ENCODE peak calls at places on chromosomes 6 and 20, in four cellular contexts. One of them, this sample, is unnamed.

GRCh38 chr6:169810066-169810989 is 58.9 kb downstream of the ERMARD start:
- DNase-seq in HepG2: peak; percentile 41
- DNase-seq in GM12878: no peak
- DNase-seq in K562: no peak
- DNase-seq in this sample: peak; percentile 76

GRCh38 chr6:96089173-96089572 is 73.4 kb downstream of the FUT9 start:
- DNase-seq in HepG2: peak; percentile 20
- DNase-seq in GM12878: no peak
- DNase-seq in K562: no peak
- DNase-seq in this sample: no peak

GRCh38 chr6:49205526-49205925 is 257.5 kb downstream of the MMUT start:
- DNase-seq in HepG2: no peak
- DNase-seq in GM12878: no peak
- DNase-seq in K562: no peak
- DNase-seq in this sample: no peak

GRCh38 chr6:3194535-3195376 is 32.7 kb downstream of the TUBB2B start:
- DNase-seq in HepG2: no peak
- DNase-seq in GM12878: no peak
- DNase-seq in K562: no peak
- DNase-seq in this sample: no peak

GRCh38 chr6:41066867-41067304 is 5.3 kb downstream of the OARD1 start:
- DNase-seq in HepG2: peak; percentile 88
- DNase-seq in GM12878: peak; percentile 26
- DNase-seq in K562: peak; percentile 56
- DNase-seq in this sample: peak; percentile 70

GRCh38 chr20:48818481-48818987 is 9.3 kb downstream of the PREX1 start:
- DNase-seq in HepG2: no peak
- DNase-seq in GM12878: peak; percentile 59
- DNase-seq in K562: no peak
- DNase-seq in this sample: no peak

GRCh38 chr20:651713-652610 is 1.0 kb downstream of the SRXN1 start:
- DNase-seq in HepG2: no peak
- DNase-seq in GM12878: no peak
- DNase-seq in K562: peak; percentile 28
- DNase-seq in this sample: no peak

GRCh38 chr20:50403565-50404418 is 106.4 kb upstream of the PTPN1 start:
- DNase-seq in HepG2: no peak
- DNase-seq in GM12878: no peak
- DNase-seq in K562: no peak
- DNase-seq in this sample: no peak

GRCh38 chr6:912871-913663 is 220.1 kb upstream of the EXOC2 start:
- DNase-seq in HepG2: peak; percentile 56
- DNase-seq in GM12878: no peak
- DNase-seq in K562: peak; percentile 33
- DNase-seq in this sample: no peak

GRCh38 chr6:27280540-27281000 is 31.5 kb downstream of the POM121L2 start:
- DNase-seq in HepG2: peak; percentile 10
- DNase-seq in GM12878: no peak
- DNase-seq in K562: peak; percentile 60
- DNase-seq in this sample: no peak

GRCh38 chr6:142696123-142696522 is 248.9 kb downstream of the HIVEP2 start:
- DNase-seq in HepG2: no peak
- DNase-seq in GM12878: no peak
- DNase-seq in K562: no peak
- DNase-seq in this sample: no peak

GRCh38 chr6:142692942-142693341 is 252.0 kb downstream of the HIVEP2 start:
- DNase-seq in HepG2: peak; percentile 62
- DNase-seq in GM12878: no peak
- DNase-seq in K562: peak; percentile 69
- DNase-seq in this sample: peak; percentile 25

GRCh38 chr6:142695016-142695415 is 250.0 kb downstream of the HIVEP2 start:
- DNase-seq in HepG2: no peak
- DNase-seq in GM12878: no peak
- DNase-seq in K562: no peak
- DNase-seq in this sample: no peak

GRCh38 chr6:142694054-142694453 is 250.9 kb downstream of the HIVEP2 start:
- DNase-seq in HepG2: no peak
- DNase-seq in GM12878: no peak
- DNase-seq in K562: no peak
- DNase-seq in this sample: no peak

DNA sequence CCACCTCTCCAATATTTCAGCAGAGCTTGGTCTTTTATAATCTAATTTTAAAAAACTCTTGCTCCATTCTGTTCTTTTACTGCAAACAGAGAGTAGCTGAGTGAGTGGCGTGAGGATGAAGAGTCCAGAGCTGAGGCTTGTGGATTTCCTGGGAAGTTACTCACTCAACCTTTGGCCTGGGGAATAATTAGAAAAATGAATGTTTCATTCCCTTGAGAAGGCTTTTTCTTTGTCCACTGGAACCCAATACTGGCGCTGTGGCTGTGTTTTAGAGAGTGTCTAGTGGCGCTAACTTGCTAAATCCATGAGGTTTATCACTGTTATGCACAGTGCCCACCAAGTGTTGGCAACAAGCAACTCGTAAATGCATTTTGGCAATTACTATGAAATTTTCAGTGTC is 251.5 kb downstream of the HIVEP2 start:
- DNase-seq in HepG2: no peak
- DNase-seq in GM12878: no peak
- DNase-seq in K562: no peak
- DNase-seq in this sample: no peak
- TF ChIP-seq ATF2 in HepG2: no peak
- TF ChIP-seq ATF2 in GM12878: no peak
- TF ChIP-seq ATF2 in K562: no peak
- TF ChIP-seq ATF2 in this sample: no peak

DNA sequence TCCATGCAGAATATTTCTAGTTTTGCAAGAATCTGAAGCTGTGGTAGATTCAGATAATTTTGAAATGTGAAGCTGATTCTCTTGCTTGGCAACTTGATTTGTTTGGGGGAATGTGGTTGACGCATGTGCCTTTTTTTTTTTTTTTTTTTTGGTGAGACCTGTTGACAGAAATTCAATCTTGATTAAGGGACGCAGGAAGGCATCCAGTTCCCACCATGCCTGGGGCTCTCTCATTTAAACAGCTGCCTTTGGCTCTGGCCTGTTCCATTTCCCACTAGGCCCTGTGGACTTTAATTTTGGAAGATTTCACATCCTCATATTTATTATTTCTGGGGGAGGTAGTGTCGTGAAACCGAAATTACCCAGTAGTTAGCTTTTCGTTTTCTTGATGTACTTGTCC is 8.6 kb downstream of the TPX2 start:
- DNase-seq in HepG2: no peak
- DNase-seq in GM12878: no peak
- DNase-seq in K562: no peak
- DNase-seq in this sample: no peak
- H3K9ac ChIP-seq in HepG2: no peak overlapping the region
- H3K9ac ChIP-seq in GM12878: no peak overlapping the region
- H3K9ac ChIP-seq in K562: no peak overlapping the region
- H3K9ac ChIP-seq in this sample: no peak overlapping the region

GRCh38 chr6:57221936-57222683 is at the start of gene RAB23:
- DNase-seq in HepG2: peak; percentile 75
- DNase-seq in GM12878: peak; percentile 58
- DNase-seq in K562: peak; percentile 96
- DNase-seq in this sample: peak; percentile 96

GRCh38 chr6:57220083-57220703 is 1.9 kb downstream of the RAB23 start:
- DNase-seq in HepG2: no peak
- DNase-seq in GM12878: no peak
- DNase-seq in K562: no peak
- DNase-seq in this sample: no peak

GRCh38 chr6:57222684-57223077 is 574 bp upstream of the RAB23 start:
- DNase-seq in HepG2: no peak
- DNase-seq in GM12878: no peak
- DNase-seq in K562: no peak
- DNase-seq in this sample: no peak

GRCh38 chr6:57224769-57225515 is 2.8 kb upstream of the RAB23 start:
- DNase-seq in HepG2: no peak
- DNase-seq in GM12878: no peak
- DNase-seq in K562: no peak
- DNase-seq in this sample: no peak

GRCh38 chr6:57221191-57221935 is 744 bp downstream of the RAB23 start:
- DNase-seq in HepG2: peak; percentile 62
- DNase-seq in GM12878: no peak
- DNase-seq in K562: peak; percentile 71
- DNase-seq in this sample: peak; percentile 69
- TF ChIP-seq ATF2 in HepG2: no peak
- TF ChIP-seq ATF2 in GM12878: no peak
- TF ChIP-seq ATF2 in K562: no peak
- TF ChIP-seq ATF2 in this sample: no peak

GRCh38 chr6:36873115-36873514 is 1.5 kb downstream of the PPIL1 start:
- DNase-seq in HepG2: no peak
- DNase-seq in GM12878: no peak
- DNase-seq in K562: no peak
- DNase-seq in this sample: no peak
- H3K9ac ChIP-seq in HepG2: peak overlapping the region; percentile 90
- H3K9ac ChIP-seq in GM12878: peak overlapping the region; percentile 80
- H3K9ac ChIP-seq in K562: peak overlapping the region; percentile 100
- H3K9ac ChIP-seq in this sample: no peak overlapping the region

GRCh38 chr20:38603286-38603685 is 1.7 kb downstream of the ARHGAP40 start:
- DNase-seq in HepG2: no peak
- DNase-seq in GM12878: no peak
- DNase-seq in K562: no peak
- DNase-seq in this sample: no peak

GRCh38 chr20:38602185-38602581 is 574 bp downstream of the ARHGAP40 start:
- DNase-seq in HepG2: no peak
- DNase-seq in GM12878: no peak
- DNase-seq in K562: no peak
- DNase-seq in this sample: no peak

GRCh38 chr20:38601216-38602184 is at the start of gene ARHGAP40:
- DNase-seq in HepG2: peak; percentile 54
- DNase-seq in GM12878: no peak
- DNase-seq in K562: peak; percentile 73
- DNase-seq in this sample: no peak

GRCh38 chr20:38600057-38600456 is 1.6 kb upstream of the ARHGAP40 start:
- DNase-seq in HepG2: no peak
- DNase-seq in GM12878: no peak
- DNase-seq in K562: no peak
- DNase-seq in this sample: no peak

DNA sequence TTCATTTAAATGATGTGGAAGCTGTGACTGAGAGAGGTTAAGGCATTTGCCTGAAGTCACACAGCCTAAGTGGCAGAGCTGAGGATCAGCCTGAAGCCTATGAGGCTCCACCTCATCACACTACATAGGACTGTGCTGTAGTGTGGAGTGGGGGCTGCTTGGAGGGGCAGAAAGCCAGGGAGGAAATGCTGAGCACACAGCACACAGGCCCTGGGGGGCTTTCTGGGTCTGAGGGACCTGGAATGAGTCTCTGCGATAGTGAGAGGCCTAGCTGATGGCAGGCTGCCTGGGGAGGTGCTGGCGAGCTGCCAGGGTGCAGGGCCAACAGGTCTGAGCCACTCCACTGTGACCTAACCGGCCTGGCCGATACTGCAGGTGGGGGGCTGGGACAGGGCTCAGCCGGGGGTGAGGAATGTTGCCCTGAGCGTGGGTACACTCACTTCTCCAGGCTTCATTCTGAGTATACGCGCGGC is 2.2 kb upstream of the ARHGAP40 start:
- DNase-seq in HepG2: peak; percentile 57
- DNase-seq in GM12878: no peak
- DNase-seq in K562: peak; percentile 43
- DNase-seq in this sample: no peak
- TF ChIP-seq ATF2 in HepG2: no peak
- TF ChIP-seq ATF2 in GM12878: no peak
- TF ChIP-seq ATF2 in K562: no peak
- TF ChIP-seq ATF2 in this sample: no peak

DNA sequence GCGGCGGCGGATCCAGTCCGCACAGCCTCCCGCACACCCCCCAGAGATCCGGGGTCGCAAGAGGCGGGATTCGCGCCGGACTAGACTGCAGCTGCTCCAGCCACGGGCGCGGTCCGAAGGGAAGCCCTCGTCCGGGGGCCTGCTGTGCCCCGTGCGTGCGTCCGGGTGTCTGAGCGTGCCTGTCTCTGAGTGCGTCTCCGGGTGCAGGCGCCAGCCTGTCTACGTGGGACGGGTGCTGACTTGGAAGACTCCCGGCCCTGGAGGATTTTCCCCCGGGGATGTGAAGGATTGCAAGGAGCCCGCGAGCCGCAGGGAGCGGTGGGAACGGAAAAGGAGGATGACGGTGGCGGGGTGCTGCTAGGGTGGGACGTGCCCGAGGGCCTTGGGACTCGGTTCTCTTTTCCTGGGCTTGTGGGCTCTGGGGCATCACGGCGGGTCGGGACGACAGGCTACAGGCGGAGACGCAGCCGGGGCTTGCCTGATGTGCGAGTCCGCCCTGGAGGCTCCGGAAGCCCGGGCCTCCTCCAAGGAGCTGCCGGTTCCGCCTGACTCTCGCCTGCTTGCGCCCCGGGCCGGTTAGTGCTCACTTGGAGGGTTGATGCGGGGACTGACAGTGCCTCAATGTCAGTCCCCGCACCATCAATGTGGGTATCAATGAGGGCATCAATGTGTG is 5.7 kb downstream of the MAFB start:
- DNase-seq in HepG2: no peak
- DNase-seq in GM12878: no peak
- DNase-seq in K562: no peak
- DNase-seq in this sample: no peak
- H3K9ac ChIP-seq in HepG2: no peak overlapping the region
- H3K9ac ChIP-seq in GM12878: no peak overlapping the region
- H3K9ac ChIP-seq in K562: no peak overlapping the region
- H3K9ac ChIP-seq in this sample: no peak overlapping the region

DNA sequence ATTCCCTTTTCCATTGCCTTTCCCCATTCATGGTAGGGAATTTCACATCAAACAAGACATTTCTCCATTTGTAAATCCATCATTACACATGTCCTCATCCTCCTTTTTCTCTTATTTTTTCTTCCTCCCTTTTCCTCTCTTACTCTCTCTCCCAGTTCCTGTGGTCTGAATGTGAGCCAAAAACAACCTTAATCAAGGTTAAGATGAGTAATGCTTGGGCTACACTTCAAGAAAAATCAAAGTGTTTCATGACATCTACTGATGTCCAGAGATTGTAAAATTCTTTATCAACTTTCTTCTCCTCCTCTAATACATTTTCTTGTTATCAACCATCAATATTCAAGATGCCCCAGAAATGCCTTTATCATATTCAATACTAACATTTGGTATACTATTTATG is 208.0 kb upstream of the PRND start:
- DNase-seq in HepG2: no peak
- DNase-seq in GM12878: no peak
- DNase-seq in K562: no peak
- DNase-seq in this sample: no peak
- TF ChIP-seq ATF2 in HepG2: no peak
- TF ChIP-seq ATF2 in GM12878: no peak
- TF ChIP-seq ATF2 in K562: no peak
- TF ChIP-seq ATF2 in this sample: no peak

DNA sequence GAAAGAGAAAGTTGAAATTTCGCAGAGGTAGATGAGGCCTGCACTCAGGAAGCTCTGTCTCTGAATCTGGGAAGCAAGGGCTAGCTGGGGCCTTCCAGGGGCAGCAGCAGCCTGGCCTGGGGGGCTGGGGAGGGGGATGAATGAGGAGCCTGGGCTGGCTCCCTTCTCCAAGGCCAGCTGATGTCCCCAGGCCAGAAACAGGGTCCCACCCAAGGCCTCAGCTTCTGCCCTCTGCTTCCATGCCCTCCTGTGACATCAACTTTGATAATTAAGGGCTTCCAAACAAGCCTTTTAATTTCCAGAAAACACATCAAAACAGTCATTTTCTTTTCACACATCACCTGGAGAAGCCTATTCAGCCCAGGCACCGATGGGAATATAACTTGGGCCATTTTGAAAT is 15.4 kb downstream of the TFAP2A start:
- DNase-seq in HepG2: no peak
- DNase-seq in GM12878: no peak
- DNase-seq in K562: no peak
- DNase-seq in this sample: no peak
- H3K9ac ChIP-seq in HepG2: no peak overlapping the region
- H3K9ac ChIP-seq in GM12878: no peak overlapping the region
- H3K9ac ChIP-seq in K562: no peak overlapping the region
- H3K9ac ChIP-seq in this sample: no peak overlapping the region

This sample was measured in H1.